ENCODE peak calls at places on chromosomes 2 and 18, in four cellular contexts. One of them, this sample, is unnamed.

GRCh38 chr18:9135081-9135911 is 1.3 kb upstream of the ANKRD12 start:
- DNase-seq in PC-9: no peak
- DNase-seq in left lung: no peak
- DNase-seq in IMR-90: no peak
- DNase-seq in this sample: no peak

GRCh38 chr2:85716346-85716880 is 22.3 kb downstream of the GNLY start:
- DNase-seq in PC-9: no peak
- DNase-seq in left lung: no peak
- DNase-seq in IMR-90: no peak
- DNase-seq in this sample: no peak

GRCh38 chr2:168336786-168337388 is 89.5 kb upstream of the STK39 start:
- DNase-seq in PC-9: peak; percentile 45
- DNase-seq in left lung: no peak
- DNase-seq in IMR-90: no peak
- DNase-seq in this sample: peak; percentile 66

GRCh38 chr2:47867205-47867604 is 39.1 kb downstream of the FBXO11 start:
- DNase-seq in PC-9: no peak
- DNase-seq in left lung: no peak
- DNase-seq in IMR-90: peak; percentile 75
- DNase-seq in this sample: no peak

GRCh38 chr2:214648520-214648919 is 161.0 kb downstream of the BARD1 start:
- DNase-seq in PC-9: no peak
- DNase-seq in left lung: no peak
- DNase-seq in IMR-90: peak; percentile 23
- DNase-seq in this sample: no peak

GRCh38 chr2:182220318-182220717 is 206.5 kb downstream of the PDE1A start:
- DNase-seq in PC-9: no peak
- DNase-seq in left lung: no peak
- DNase-seq in IMR-90: no peak
- DNase-seq in this sample: no peak

GRCh38 chr18:3716116-3716660 is 266.2 kb downstream of the TGIF1 start:
- DNase-seq in PC-9: no peak
- DNase-seq in left lung: no peak
- DNase-seq in IMR-90: no peak
- DNase-seq in this sample: no peak

GRCh38 chr2:195395351-195395750 is 261.7 kb upstream of the SLC39A10 start:
- DNase-seq in PC-9: no peak
- DNase-seq in left lung: no peak
- DNase-seq in IMR-90: peak; percentile 42
- DNase-seq in this sample: no peak

GRCh38 chr2:62467475-62468321 is 38.3 kb downstream of the TMEM17 start:
- DNase-seq in PC-9: no peak
- DNase-seq in left lung: no peak
- DNase-seq in IMR-90: no peak
- DNase-seq in this sample: peak; percentile 57

GRCh38 chr18:59400407-59400806 is 41.3 kb upstream of the LMAN1 start:
- DNase-seq in PC-9: no peak
- DNase-seq in left lung: no peak
- DNase-seq in IMR-90: no peak
- DNase-seq in this sample: no peak

GRCh38 chr18:27004056-27004829 is 138.7 kb upstream of the AQP4 start:
- DNase-seq in PC-9: no peak
- DNase-seq in left lung: no peak
- DNase-seq in IMR-90: no peak
- DNase-seq in this sample: no peak

GRCh38 chr2:58865436-58865835 is 624.3 kb upstream of the FANCL start:
- DNase-seq in PC-9: no peak
- DNase-seq in left lung: no peak
- DNase-seq in IMR-90: no peak
- DNase-seq in this sample: no peak

GRCh38 chr2:15584767-15585469 is 6.8 kb upstream of the DDX1 start:
- DNase-seq in PC-9: no peak
- DNase-seq in left lung: no peak
- DNase-seq in IMR-90: peak; percentile 24
- DNase-seq in this sample: no peak

GRCh38 chr2:128444044-128444771 is 125.5 kb upstream of the HS6ST1 start:
- DNase-seq in PC-9: no peak
- DNase-seq in left lung: no peak
- DNase-seq in IMR-90: no peak
- DNase-seq in this sample: no peak

GRCh38 chr2:231057590-231057989 is 923 bp downstream of the PSMD1 start:
- DNase-seq in PC-9: no peak
- DNase-seq in left lung: no peak
- DNase-seq in IMR-90: peak; percentile 31
- DNase-seq in this sample: no peak

GRCh38 chr2:119645173-119645846 is 33.7 kb upstream of the TMEM177 start:
- DNase-seq in PC-9: peak; percentile 20
- DNase-seq in left lung: no peak
- DNase-seq in IMR-90: peak; percentile 41
- DNase-seq in this sample: no peak

GRCh38 chr2:234251326-234252271 is 201.1 kb downstream of the SPP2 start:
- DNase-seq in PC-9: peak; percentile 81
- DNase-seq in left lung: no peak
- DNase-seq in IMR-90: peak; percentile 98
- DNase-seq in this sample: no peak

GRCh38 chr2:157839822-157840221 is 36.3 kb downstream of the ACVR1 start:
- DNase-seq in PC-9: no peak
- DNase-seq in left lung: no peak
- DNase-seq in IMR-90: no peak
- DNase-seq in this sample: no peak
- H3K4me1 ChIP-seq in PC-9: peaks cover 19% of the 10 kb centered on the region
- H3K4me1 ChIP-seq in left lung: peaks cover 43% of the 10 kb centered on the region
- H3K4me1 ChIP-seq in IMR-90: peaks cover 27% of the 10 kb centered on the region
- H3K4me1 ChIP-seq in this sample: peaks cover 64% of the 10 kb centered on the region

DNA sequence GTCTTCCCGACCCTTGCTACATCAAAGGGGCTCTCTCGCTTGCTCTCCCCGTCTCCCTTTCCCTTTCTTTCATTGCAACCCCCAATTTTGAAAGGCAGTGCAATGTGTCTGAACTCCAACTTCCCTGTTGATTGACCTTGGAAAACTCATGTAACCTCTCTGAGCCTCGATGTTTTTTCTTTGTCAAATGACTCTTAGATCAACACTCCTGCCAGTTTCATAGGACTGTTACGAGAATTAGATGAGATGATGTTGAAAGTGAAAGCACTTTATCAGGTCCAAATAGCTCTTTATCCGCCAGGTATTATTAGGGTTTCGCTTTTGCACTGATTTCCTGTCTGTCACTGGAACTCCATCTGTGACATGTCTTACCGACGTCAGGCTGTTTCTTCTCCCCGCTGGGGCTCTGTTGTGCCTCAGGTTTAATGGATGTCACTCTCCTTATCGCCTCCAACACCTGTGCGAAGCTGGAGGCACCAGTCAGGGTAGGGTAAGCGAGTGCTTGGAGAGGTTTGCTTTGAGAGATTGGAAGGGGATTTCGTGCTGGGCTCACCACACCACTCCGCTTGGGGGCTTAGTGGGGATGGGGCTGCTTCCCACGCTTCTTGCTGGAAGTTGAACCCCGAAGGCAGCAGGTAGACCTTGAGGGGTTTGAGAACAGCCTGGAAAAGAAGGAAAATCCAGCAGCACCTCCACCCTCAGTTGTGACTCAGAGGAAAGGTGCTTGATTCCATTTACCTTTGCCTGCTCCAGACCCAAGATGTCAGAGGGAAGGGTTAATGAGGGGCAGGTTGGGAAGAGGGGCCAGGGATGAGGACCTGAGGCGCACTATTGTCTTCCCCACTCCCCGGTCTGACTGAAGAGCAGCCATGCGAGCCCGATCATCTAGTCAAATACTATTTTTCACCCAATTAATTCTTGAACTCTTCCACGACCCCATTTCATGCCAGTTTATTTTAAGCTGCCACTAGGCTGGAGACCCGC is 4.3 kb downstream of the GAD1 start:
- DNase-seq in PC-9: no peak
- DNase-seq in left lung: no peak
- DNase-seq in IMR-90: no peak
- DNase-seq in this sample: no peak
- H3K27me3 ChIP-seq in PC-9: no peaks in the 10 kb centered on the region
- H3K27me3 ChIP-seq in left lung: peaks cover 77% of the 10 kb centered on the region
- H3K27me3 ChIP-seq in IMR-90: peaks cover 92% of the 10 kb centered on the region
- H3K27me3 ChIP-seq in this sample: peaks cover 98% of the 10 kb centered on the region

DNA sequence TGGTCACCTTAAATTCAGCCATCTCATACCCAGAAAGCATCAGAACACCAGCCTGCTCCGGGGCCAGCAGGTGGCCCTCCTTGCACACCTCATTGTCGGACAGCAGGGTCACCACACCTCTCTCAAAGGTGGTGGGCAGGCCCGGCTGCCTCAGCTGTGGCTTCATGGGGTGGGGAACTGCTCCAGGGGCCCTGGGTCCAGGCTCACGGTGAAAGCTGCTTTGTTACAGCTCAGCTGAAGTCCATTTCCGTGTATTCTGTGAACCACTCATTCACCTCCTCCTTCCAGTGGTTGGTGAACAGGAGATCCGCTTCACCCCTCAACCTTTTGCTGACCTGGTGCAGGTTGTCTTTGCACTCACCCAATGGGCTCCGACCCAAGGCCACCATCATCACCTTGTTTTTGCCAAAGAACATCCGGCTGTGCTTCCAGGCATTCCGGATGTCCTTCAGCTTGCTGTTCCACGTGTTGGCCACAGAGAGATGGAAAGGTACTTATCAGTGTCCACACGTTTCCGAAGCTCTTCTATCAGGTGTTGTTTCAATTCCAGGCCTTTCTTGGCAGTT is 78.6 kb upstream of the LDLRAD4 start:
- DNase-seq in PC-9: no peak
- DNase-seq in left lung: no peak
- DNase-seq in IMR-90: no peak
- DNase-seq in this sample: no peak
- TF ChIP-seq CTCF in PC-9: peak; percentile 26
- TF ChIP-seq CTCF in left lung: no peak
- TF ChIP-seq CTCF in IMR-90: no peak
- TF ChIP-seq CTCF in this sample: no peak

GRCh38 chr18:7876354-7876753 is 309.2 kb downstream of the PTPRM start:
- DNase-seq in PC-9: no peak
- DNase-seq in left lung: no peak
- DNase-seq in IMR-90: no peak
- DNase-seq in this sample: no peak

GRCh38 chr18:7877609-7878008 is 310.5 kb downstream of the PTPRM start:
- DNase-seq in PC-9: no peak
- DNase-seq in left lung: no peak
- DNase-seq in IMR-90: no peak
- DNase-seq in this sample: no peak

GRCh38 chr18:7878265-7879173 is 311.4 kb downstream of the PTPRM start:
- DNase-seq in PC-9: no peak
- DNase-seq in left lung: no peak
- DNase-seq in IMR-90: no peak
- DNase-seq in this sample: no peak

GRCh38 chr18:7879717-7880116 is 312.6 kb downstream of the PTPRM start:
- DNase-seq in PC-9: no peak
- DNase-seq in left lung: no peak
- DNase-seq in IMR-90: no peak
- DNase-seq in this sample: no peak
- H3K4me1 ChIP-seq in PC-9: peaks cover 36% of the 10 kb centered on the region
- H3K4me1 ChIP-seq in left lung: peaks cover 19% of the 10 kb centered on the region
- H3K4me1 ChIP-seq in IMR-90: no peaks in the 10 kb centered on the region
- H3K4me1 ChIP-seq in this sample: no peaks in the 10 kb centered on the region

GRCh38 chr2:75202359-75202758 is 3.0 kb upstream of the TACR1 start:
- DNase-seq in PC-9: no peak
- DNase-seq in left lung: no peak
- DNase-seq in IMR-90: no peak
- DNase-seq in this sample: no peak
- H3K27me3 ChIP-seq in PC-9: peaks cover 34% of the 10 kb centered on the region
- H3K27me3 ChIP-seq in left lung: peaks cover 33% of the 10 kb centered on the region
- H3K27me3 ChIP-seq in IMR-90: peaks cover 25% of the 10 kb centered on the region
- H3K27me3 ChIP-seq in this sample: peaks cover 40% of the 10 kb centered on the region

GRCh38 chr18:48669180-48669675 is 130.4 kb downstream of the CTIF start:
- DNase-seq in PC-9: no peak
- DNase-seq in left lung: no peak
- DNase-seq in IMR-90: no peak
- DNase-seq in this sample: no peak

GRCh38 chr18:48665654-48666053 is 126.8 kb downstream of the CTIF start:
- DNase-seq in PC-9: no peak
- DNase-seq in left lung: no peak
- DNase-seq in IMR-90: no peak
- DNase-seq in this sample: no peak

GRCh38 chr18:48666613-48667012 is 127.8 kb downstream of the CTIF start:
- DNase-seq in PC-9: no peak
- DNase-seq in left lung: no peak
- DNase-seq in IMR-90: no peak
- DNase-seq in this sample: no peak

GRCh38 chr18:48668466-48669179 is 129.8 kb downstream of the CTIF start:
- DNase-seq in PC-9: no peak
- DNase-seq in left lung: no peak
- DNase-seq in IMR-90: no peak
- DNase-seq in this sample: no peak

DNA sequence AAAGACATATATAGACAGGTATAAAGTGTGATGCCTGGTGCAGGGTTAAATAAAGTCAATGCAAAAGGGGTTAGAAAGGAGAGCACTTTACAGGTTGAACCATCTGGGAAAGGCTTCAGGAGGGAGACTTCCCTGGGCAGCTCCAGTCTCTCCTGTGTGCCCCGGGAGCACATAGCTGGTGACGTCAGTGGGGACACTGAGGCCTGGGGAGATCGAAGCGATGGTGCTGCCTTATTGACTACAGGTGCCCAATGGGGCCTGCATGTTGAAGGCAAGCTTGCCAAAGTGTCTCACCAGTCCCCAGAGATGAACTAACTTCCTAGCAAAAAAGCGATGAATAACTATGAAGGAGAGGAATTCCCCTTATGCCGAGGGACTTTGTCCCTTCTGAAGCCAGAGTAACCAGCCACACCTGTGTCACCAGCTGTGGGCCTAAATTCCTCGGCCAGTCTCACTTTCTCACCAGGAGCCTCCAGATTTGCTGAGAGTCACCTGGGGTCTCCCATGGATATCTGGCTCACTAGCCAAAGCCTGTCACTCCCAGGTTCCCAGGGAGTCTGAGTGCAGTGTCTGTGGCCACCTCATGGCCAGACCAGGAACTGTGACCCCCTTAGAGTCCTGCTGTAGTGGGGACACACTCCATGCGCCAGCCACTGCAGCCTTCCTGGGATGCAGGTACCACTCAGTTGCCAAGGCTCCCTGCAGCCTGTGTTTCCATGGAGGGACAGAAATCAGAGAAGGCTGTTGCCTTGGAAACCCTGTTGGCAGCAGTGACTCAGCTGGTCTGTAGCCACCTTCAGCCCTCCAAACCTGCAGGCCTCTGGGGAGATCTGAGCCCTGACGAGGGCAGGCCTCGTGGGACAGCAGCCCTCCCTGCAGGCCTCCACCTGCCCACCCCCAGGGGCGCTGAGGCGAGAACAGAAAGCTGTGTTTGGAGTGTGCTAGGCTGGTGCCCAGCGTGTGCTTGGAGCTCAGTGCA is 128.7 kb downstream of the CTIF start:
- DNase-seq in PC-9: no peak
- DNase-seq in left lung: no peak
- DNase-seq in IMR-90: peak; percentile 49
- DNase-seq in this sample: no peak
- TF ChIP-seq CTCF in PC-9: peak; percentile 57
- TF ChIP-seq CTCF in left lung: no peak
- TF ChIP-seq CTCF in IMR-90: peak; percentile 35
- TF ChIP-seq CTCF in this sample: no peak